ENCODE peak calls at places on chromosomes 2 and 18, in six cellular contexts. F is neuronal stem cell, S is IMR-90, R is mesenchymal stem cell, V is mesendoderm, N is H1. Z is an unnamed sample.

GRCh38 chr18:43061816-43062215 is 53.7 kb downstream of the RIT2 start:
- DNase-seq in F (no peak), R (no peak), S (no peak), V (no peak), N (no peak), Z (peak; percentile 39)

GRCh38 chr2:224584111-224584764 is 925 bp downstream of the CUL3 start:
- DNase-seq in N (no peak), R (peak; percentile 66), S (peak; percentile 38), V (peak; percentile 53), F (peak; percentile 17), Z (no peak)

GRCh38 chr2:17171446-17172049 is 346.7 kb downstream of the RAD51AP2 start:
- DNase-seq in S (peak; percentile 23), N (peak; percentile 64), V (peak; percentile 74), R (peak; percentile 51), F (peak; percentile 36), Z (peak; percentile 74)

GRCh38 chr2:210169871-210170441 is 1.3 kb downstream of the KANSL1L start:
- DNase-seq in F (no peak), S (peak; percentile 79), R (peak; percentile 93), N (no peak), V (no peak), Z (no peak)

GRCh38 chr2:61214171-61214570 is 52.2 kb downstream of the C2orf74 start:
- DNase-seq in F (no peak), V (no peak), R (no peak), N (no peak), S (no peak), Z (no peak)

GRCh38 chr2:173874899-173875247 is 90.3 kb downstream of the SP3 start:
- DNase-seq in F (no peak), V (no peak), R (no peak), S (no peak), N (no peak), Z (no peak)

GRCh38 chr2:75224636-75225094 is 25.3 kb upstream of the TACR1 start:
- DNase-seq in F (no peak), S (peak; percentile 10), V (no peak), N (no peak), R (peak; percentile 10), Z (no peak)

GRCh38 chr2:12083713-12084420 is 337.4 kb downstream of the LPIN1 start:
- DNase-seq in F (no peak), S (no peak), V (peak; percentile 46), R (no peak), N (no peak), Z (no peak)

GRCh38 chr2:135948642-135949355 is 36.6 kb downstream of the DARS1 start:
- DNase-seq in V (peak; percentile 37), N (no peak), F (no peak), R (peak; percentile 81), S (peak; percentile 83), Z (no peak)

GRCh38 chr2:41194235-41194634 is 742.3 kb upstream of the SLC8A1 start:
- DNase-seq in V (no peak), R (peak; percentile 58), F (no peak), N (no peak), S (peak; percentile 1), Z (no peak)

DNA sequence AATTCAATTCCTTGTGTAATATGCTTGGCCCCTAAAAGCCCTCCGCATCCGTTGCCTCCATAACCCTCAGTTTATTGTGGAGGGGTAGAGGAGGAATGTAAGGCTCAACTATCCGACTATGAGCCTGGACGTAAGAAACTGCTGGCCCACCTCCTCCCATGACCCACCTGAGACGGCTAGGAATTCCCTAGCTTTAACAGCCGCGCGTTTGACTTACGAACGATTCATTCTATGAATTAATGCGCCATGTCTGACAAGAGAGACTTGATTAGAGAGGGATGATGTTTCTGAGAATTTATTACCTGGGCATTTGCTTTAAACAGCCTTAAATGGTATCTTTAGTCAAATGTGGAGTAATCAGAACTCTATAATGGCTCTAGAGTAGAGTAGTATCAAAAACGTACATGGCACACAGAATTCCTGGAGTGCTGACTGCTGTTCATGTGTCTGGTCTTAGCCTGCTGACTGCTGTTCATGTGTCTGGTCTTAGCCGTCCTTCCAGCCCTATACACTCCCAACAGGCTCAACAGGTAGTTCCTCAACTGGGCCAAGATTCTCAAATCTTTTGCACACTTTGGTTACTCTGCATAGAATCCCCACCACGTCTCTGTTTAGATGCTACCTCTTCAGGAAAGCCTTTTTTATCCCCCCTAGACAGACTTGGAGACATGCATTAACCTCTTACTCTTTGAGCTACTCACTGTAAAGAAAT is 899 bp upstream of the GFPT1 start:
- DNase-seq in S (no peak), F (no peak), N (no peak), V (no peak), R (no peak), Z (no peak)
- H3K23ac ChIP-seq in S (peak overlapping the region; percentile 97), F (no peak overlapping the region), N (no peak overlapping the region), V (no peak overlapping the region), R (no peak overlapping the region), Z (no peak overlapping the region)

GRCh38 chr2:143258126-143258892 is 129.1 kb downstream of the ARHGAP15 start:
- DNase-seq in V (peak; percentile 67), F (no peak), S (no peak), R (no peak), N (no peak), Z (no peak)
- H2BK15ac ChIP-seq in V (no peak overlapping the region), F (no peak overlapping the region), S (no peak overlapping the region), R (no peak overlapping the region), N (no peak overlapping the region), Z (no peak overlapping the region)

DNA sequence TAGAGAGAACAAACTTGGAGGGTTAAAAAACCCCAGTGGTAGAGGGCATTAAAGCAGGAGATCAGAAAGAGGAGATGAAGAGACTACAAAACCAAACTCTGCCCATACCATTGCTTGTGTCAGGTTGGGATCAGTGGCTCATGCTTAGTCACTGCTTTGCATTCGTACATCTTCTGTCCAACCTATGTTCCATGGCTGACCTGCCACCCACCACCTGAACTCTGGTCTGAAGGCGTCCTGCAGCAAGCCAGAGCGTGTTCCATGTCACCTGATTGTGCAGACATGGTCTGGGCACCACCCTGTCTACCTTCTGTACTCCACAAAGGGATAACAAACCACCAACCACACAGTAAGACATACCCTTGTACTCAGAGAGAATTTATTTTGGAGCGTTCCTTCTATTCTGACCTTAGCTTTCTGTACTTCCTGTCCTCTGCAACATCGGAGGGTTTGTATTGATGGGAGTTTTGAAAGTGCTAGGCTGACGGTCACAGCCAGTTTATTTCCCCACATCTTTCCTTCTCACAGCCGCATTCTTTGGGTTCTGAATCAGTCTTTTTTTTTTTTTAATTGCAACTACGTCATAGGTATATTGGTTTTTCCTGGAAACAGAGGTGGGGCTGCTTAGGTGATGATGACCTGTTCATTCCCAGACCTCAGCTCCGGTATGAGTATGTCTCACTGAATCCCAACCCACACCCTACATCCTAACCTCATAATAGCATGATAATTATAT is 88.3 kb downstream of the SOWAHC start:
- DNase-seq in R (peak; percentile 62), F (no peak), N (no peak), V (no peak), S (peak; percentile 63), Z (no peak)
- H3K18ac ChIP-seq in R (peak overlapping the region; percentile 40), F (peak overlapping the region; percentile 69), N (peak overlapping the region; percentile 10), V (peak overlapping the region; percentile 23), S (no peak overlapping the region), Z (no peak overlapping the region)

GRCh38 chr2:144445196-144445595 is 74.7 kb downstream of the ZEB2 start:
- DNase-seq in N (no peak), R (no peak), V (peak; percentile 93), S (no peak), F (no peak), Z (no peak)

GRCh38 chr2:144444418-144444817 is 75.5 kb downstream of the ZEB2 start:
- DNase-seq in S (no peak), V (peak; percentile 66), R (no peak), F (no peak), N (peak; percentile 51), Z (peak; percentile 59)

GRCh38 chr2:144443837-144444236 is 76.1 kb downstream of the ZEB2 start:
- DNase-seq in F (no peak), N (no peak), V (no peak), R (no peak), S (no peak), Z (no peak)

GRCh38 chr2:144447535-144447934 is 72.4 kb downstream of the ZEB2 start:
- DNase-seq in V (no peak), R (no peak), F (no peak), S (no peak), N (no peak), Z (no peak)

GRCh38 chr2:144446136-144446535 is 73.8 kb downstream of the ZEB2 start:
- DNase-seq in R (no peak), V (no peak), F (no peak), N (no peak), S (no peak), Z (no peak)
- H3K23ac ChIP-seq in R (no peak overlapping the region), V (no peak overlapping the region), F (no peak overlapping the region), N (no peak overlapping the region), S (no peak overlapping the region), Z (no peak overlapping the region)

DNA sequence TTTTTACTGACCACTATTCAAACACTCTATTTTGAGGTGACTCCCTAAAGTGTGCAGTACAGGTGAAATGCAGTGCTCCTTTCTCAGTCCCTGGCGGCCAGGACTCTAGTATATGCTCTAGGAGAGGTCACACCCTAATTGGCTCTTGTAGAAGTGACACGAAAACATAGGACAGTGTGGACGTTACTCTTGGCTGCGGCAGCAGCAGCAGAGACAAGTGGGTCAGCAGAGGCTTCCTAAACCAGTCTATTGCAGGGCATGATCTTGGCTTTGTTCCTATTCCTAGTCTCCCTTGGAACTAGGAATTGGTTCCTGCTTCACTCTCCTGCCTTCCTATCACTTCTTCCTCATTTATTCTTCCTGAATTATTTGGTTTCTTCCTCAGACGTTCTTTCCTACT is 10.1 kb upstream of the ONECUT2 start:
- DNase-seq in N (no peak), R (no peak), V (no peak), F (no peak), S (no peak), Z (no peak)
- H2BK15ac ChIP-seq in N (no peak overlapping the region), R (no peak overlapping the region), V (no peak overlapping the region), F (no peak overlapping the region), S (no peak overlapping the region), Z (no peak overlapping the region)

GRCh38 chr2:10968176-10968575 is 56.4 kb downstream of the KCNF1 start:
- DNase-seq in S (no peak), R (no peak), F (no peak), N (no peak), V (no peak), Z (no peak)
- H3K18ac ChIP-seq in S (no peak overlapping the region), R (no peak overlapping the region), F (peak overlapping the region; percentile 62), N (no peak overlapping the region), V (no peak overlapping the region), Z (no peak overlapping the region)

GRCh38 chr2:20562540-20563225 is 88.2 kb downstream of the HS1BP3 start:
- DNase-seq in R (peak; percentile 45), S (no peak), F (no peak), N (no peak), V (peak; percentile 83), Z (peak; percentile 64)

GRCh38 chr2:20565101-20565622 is 85.7 kb downstream of the HS1BP3 start:
- DNase-seq in S (no peak), N (no peak), R (no peak), F (no peak), V (no peak), Z (no peak)

GRCh38 chr2:20565623-20566236 is 85.2 kb downstream of the HS1BP3 start:
- DNase-seq in F (no peak), N (no peak), S (no peak), V (no peak), R (peak; percentile 50), Z (no peak)

GRCh38 chr2:20563251-20563650 is 87.6 kb downstream of the HS1BP3 start:
- DNase-seq in V (no peak), S (no peak), F (no peak), N (no peak), R (no peak), Z (no peak)

DNA sequence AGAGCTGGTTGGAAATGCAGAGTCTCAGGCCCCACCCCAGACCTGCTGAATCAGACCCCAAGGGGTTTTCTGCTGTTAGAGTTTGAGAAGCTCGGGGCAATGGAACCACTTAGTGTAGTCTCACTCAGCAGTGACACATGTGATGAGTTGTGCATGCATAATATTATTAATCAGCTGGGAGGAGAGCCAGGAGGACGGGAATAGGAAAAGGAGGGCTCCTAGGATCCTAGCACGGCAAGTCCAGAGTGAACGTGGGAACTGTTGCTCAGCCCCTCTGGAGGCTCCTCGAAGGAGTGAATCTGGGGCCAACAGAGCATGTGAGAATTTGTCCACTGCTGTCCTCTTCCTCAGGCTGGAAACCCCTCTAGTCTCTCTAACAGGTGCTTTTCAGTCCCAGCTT is 87.1 kb downstream of the HS1BP3 start:
- DNase-seq in F (no peak), N (no peak), R (no peak), V (no peak), S (peak; percentile 83), Z (no peak)
- H3K23ac ChIP-seq in F (no peak overlapping the region), N (no peak overlapping the region), R (no peak overlapping the region), V (no peak overlapping the region), S (no peak overlapping the region), Z (no peak overlapping the region)

Z was measured in H9.